ENCODE peak calls at places on chromosomes 6 and 20, in seven cellular contexts. One of them, this sample, is unnamed.
A peak's percentile ranks its signal among the peaks of the same experiment; 100 is the strongest.

GRCh38 chr6:94501546-94501945 is 1075.8 kb upstream of the MANEA start:
- DNase-seq in non-pigmented ciliary epithelial cell: peak; percentile 50
- DNase-seq in hepatocyte: peak; percentile 47
- DNase-seq in endodermal cell: no peak
- DNase-seq in thoracic aorta: no peak
- DNase-seq in fibroblast of mammary gland: no peak
- DNase-seq in ACHN: no peak
- DNase-seq in this sample: peak; percentile 41

GRCh38 chr20:43658068-43658722 is 8.7 kb upstream of the MYBL2 start:
- DNase-seq in ACHN: peak; percentile 54
- DNase-seq in hepatocyte: peak; percentile 56
- DNase-seq in endodermal cell: peak; percentile 64
- DNase-seq in thoracic aorta: no peak
- DNase-seq in non-pigmented ciliary epithelial cell: no peak
- DNase-seq in fibroblast of mammary gland: peak; percentile 24
- DNase-seq in this sample: no peak

GRCh38 chr6:111604259-111605099 is 1.2 kb downstream of the TRAF3IP2 start:
- DNase-seq in fibroblast of mammary gland: peak; percentile 96
- DNase-seq in thoracic aorta: peak; percentile 51
- DNase-seq in hepatocyte: peak; percentile 51
- DNase-seq in endodermal cell: peak; percentile 69
- DNase-seq in non-pigmented ciliary epithelial cell: no peak
- DNase-seq in ACHN: peak; percentile 36
- DNase-seq in this sample: peak; percentile 89

GRCh38 chr6:135535989-135536414 is 38.5 kb upstream of the AHI1 start:
- DNase-seq in ACHN: peak; percentile 60
- DNase-seq in thoracic aorta: no peak
- DNase-seq in non-pigmented ciliary epithelial cell: peak; percentile 74
- DNase-seq in endodermal cell: peak; percentile 55
- DNase-seq in hepatocyte: peak; percentile 65
- DNase-seq in fibroblast of mammary gland: peak; percentile 94
- DNase-seq in this sample: peak; percentile 88

GRCh38 chr6:149897855-149898744 is at the start of gene RAET1E:
- DNase-seq in endodermal cell: peak; percentile 42
- DNase-seq in thoracic aorta: no peak
- DNase-seq in ACHN: no peak
- DNase-seq in hepatocyte: no peak
- DNase-seq in non-pigmented ciliary epithelial cell: no peak
- DNase-seq in fibroblast of mammary gland: no peak
- DNase-seq in this sample: no peak

GRCh38 chr6:112181130-112181529 is 73.2 kb downstream of the LAMA4 start:
- DNase-seq in non-pigmented ciliary epithelial cell: no peak
- DNase-seq in thoracic aorta: no peak
- DNase-seq in endodermal cell: no peak
- DNase-seq in fibroblast of mammary gland: no peak
- DNase-seq in ACHN: no peak
- DNase-seq in hepatocyte: no peak
- DNase-seq in this sample: no peak

GRCh38 chr6:36621371-36621855 is 27.3 kb downstream of the SRSF3 start:
- DNase-seq in endodermal cell: no peak
- DNase-seq in ACHN: no peak
- DNase-seq in hepatocyte: no peak
- DNase-seq in fibroblast of mammary gland: no peak
- DNase-seq in non-pigmented ciliary epithelial cell: no peak
- DNase-seq in thoracic aorta: no peak
- DNase-seq in this sample: no peak

GRCh38 chr6:13352165-13352564 is 23.8 kb upstream of the TBC1D7 start:
- DNase-seq in ACHN: no peak
- DNase-seq in non-pigmented ciliary epithelial cell: no peak
- DNase-seq in thoracic aorta: no peak
- DNase-seq in fibroblast of mammary gland: no peak
- DNase-seq in hepatocyte: no peak
- DNase-seq in endodermal cell: no peak
- DNase-seq in this sample: no peak

GRCh38 chr6:12886961-12887775 is 170.6 kb downstream of the PHACTR1 start:
- DNase-seq in fibroblast of mammary gland: peak; percentile 17
- DNase-seq in ACHN: peak; percentile 5
- DNase-seq in thoracic aorta: no peak
- DNase-seq in non-pigmented ciliary epithelial cell: no peak
- DNase-seq in hepatocyte: peak; percentile 13
- DNase-seq in endodermal cell: peak; percentile 62
- DNase-seq in this sample: no peak

GRCh38 chr6:5866547-5867051 is 140.1 kb downstream of the NRN1 start:
- DNase-seq in fibroblast of mammary gland: peak; percentile 76
- DNase-seq in endodermal cell: no peak
- DNase-seq in hepatocyte: peak; percentile 37
- DNase-seq in ACHN: peak; percentile 28
- DNase-seq in non-pigmented ciliary epithelial cell: peak; percentile 14
- DNase-seq in thoracic aorta: no peak
- DNase-seq in this sample: peak; percentile 10

GRCh38 chr6:28633445-28634215 is 107.9 kb downstream of the GPX5 start:
- DNase-seq in endodermal cell: peak; percentile 61
- DNase-seq in thoracic aorta: no peak
- DNase-seq in non-pigmented ciliary epithelial cell: no peak
- DNase-seq in ACHN: no peak
- DNase-seq in hepatocyte: no peak
- DNase-seq in fibroblast of mammary gland: no peak
- DNase-seq in this sample: no peak

GRCh38 chr6:86536121-86536520 is 401.2 kb upstream of the HTR1E start:
- DNase-seq in thoracic aorta: no peak
- DNase-seq in ACHN: no peak
- DNase-seq in endodermal cell: no peak
- DNase-seq in non-pigmented ciliary epithelial cell: no peak
- DNase-seq in hepatocyte: no peak
- DNase-seq in fibroblast of mammary gland: no peak
- DNase-seq in this sample: no peak

GRCh38 chr6:162907876-162908481 is 180.2 kb downstream of the PACRG start:
- DNase-seq in ACHN: peak; percentile 39
- DNase-seq in hepatocyte: no peak
- DNase-seq in fibroblast of mammary gland: peak; percentile 71
- DNase-seq in endodermal cell: no peak
- DNase-seq in non-pigmented ciliary epithelial cell: peak; percentile 38
- DNase-seq in thoracic aorta: no peak
- DNase-seq in this sample: peak; percentile 63

GRCh38 chr20:19903168-19903676 is 113.9 kb upstream of the NAA20 start:
- DNase-seq in endodermal cell: no peak
- DNase-seq in fibroblast of mammary gland: peak; percentile 19
- DNase-seq in thoracic aorta: no peak
- DNase-seq in non-pigmented ciliary epithelial cell: no peak
- DNase-seq in hepatocyte: peak; percentile 49
- DNase-seq in ACHN: no peak
- DNase-seq in this sample: peak; percentile 91

GRCh38 chr20:15077733-15078132 is 740.3 kb upstream of the FLRT3 start:
- DNase-seq in fibroblast of mammary gland: no peak
- DNase-seq in hepatocyte: no peak
- DNase-seq in non-pigmented ciliary epithelial cell: no peak
- DNase-seq in ACHN: no peak
- DNase-seq in endodermal cell: peak; percentile 49
- DNase-seq in thoracic aorta: no peak
- DNase-seq in this sample: no peak

GRCh38 chr6:20688710-20689500 is 154.6 kb downstream of the CDKAL1 start:
- DNase-seq in endodermal cell: peak; percentile 48
- DNase-seq in thoracic aorta: no peak
- DNase-seq in ACHN: peak; percentile 39
- DNase-seq in hepatocyte: no peak
- DNase-seq in fibroblast of mammary gland: peak; percentile 74
- DNase-seq in non-pigmented ciliary epithelial cell: no peak
- DNase-seq in this sample: peak; percentile 66

GRCh38 chr6:149273318-149273717 is 44.2 kb upstream of the TAB2 start:
- DNase-seq in ACHN: no peak
- DNase-seq in endodermal cell: no peak
- DNase-seq in thoracic aorta: no peak
- DNase-seq in fibroblast of mammary gland: no peak
- DNase-seq in hepatocyte: no peak
- DNase-seq in non-pigmented ciliary epithelial cell: no peak
- DNase-seq in this sample: no peak

GRCh38 chr6:80132942-80133517 is 26.6 kb downstream of the BCKDHB start:
- DNase-seq in hepatocyte: peak; percentile 81
- DNase-seq in endodermal cell: peak; percentile 74
- DNase-seq in fibroblast of mammary gland: peak; percentile 73
- DNase-seq in ACHN: peak; percentile 69
- DNase-seq in thoracic aorta: peak; percentile 21
- DNase-seq in non-pigmented ciliary epithelial cell: no peak
- DNase-seq in this sample: peak; percentile 70

GRCh38 chr6:148175511-148176188 is 167.0 kb upstream of the SASH1 start:
- DNase-seq in thoracic aorta: no peak
- DNase-seq in hepatocyte: no peak
- DNase-seq in ACHN: no peak
- DNase-seq in fibroblast of mammary gland: peak; percentile 38
- DNase-seq in non-pigmented ciliary epithelial cell: no peak
- DNase-seq in endodermal cell: no peak
- DNase-seq in this sample: peak; percentile 14

GRCh38 chr6:150723857-150724256 is 124.2 kb downstream of the PLEKHG1 start:
- DNase-seq in endodermal cell: no peak
- DNase-seq in thoracic aorta: no peak
- DNase-seq in ACHN: no peak
- DNase-seq in fibroblast of mammary gland: no peak
- DNase-seq in non-pigmented ciliary epithelial cell: no peak
- DNase-seq in hepatocyte: no peak
- DNase-seq in this sample: no peak

GRCh38 chr20:25224941-25225340 is 22.9 kb upstream of the PYGB start:
- DNase-seq in non-pigmented ciliary epithelial cell: no peak
- DNase-seq in endodermal cell: peak; percentile 26
- DNase-seq in thoracic aorta: no peak
- DNase-seq in fibroblast of mammary gland: no peak
- DNase-seq in hepatocyte: no peak
- DNase-seq in ACHN: no peak
- DNase-seq in this sample: no peak

GRCh38 chr6:119116712-119117281 is 38.3 kb upstream of the FAM184A start:
- DNase-seq in hepatocyte: no peak
- DNase-seq in non-pigmented ciliary epithelial cell: no peak
- DNase-seq in fibroblast of mammary gland: no peak
- DNase-seq in thoracic aorta: no peak
- DNase-seq in ACHN: no peak
- DNase-seq in endodermal cell: peak; percentile 69
- DNase-seq in this sample: no peak

GRCh38 chr6:159067334-159067733 is 22.5 kb upstream of the TAGAP start:
- DNase-seq in endodermal cell: peak; percentile 16
- DNase-seq in fibroblast of mammary gland: peak; percentile 17
- DNase-seq in hepatocyte: no peak
- DNase-seq in non-pigmented ciliary epithelial cell: no peak
- DNase-seq in thoracic aorta: no peak
- DNase-seq in ACHN: no peak
- DNase-seq in this sample: no peak

GRCh38 chr20:57170343-57170742 is 96.1 kb downstream of the BMP7 start:
- DNase-seq in thoracic aorta: no peak
- DNase-seq in non-pigmented ciliary epithelial cell: no peak
- DNase-seq in fibroblast of mammary gland: no peak
- DNase-seq in ACHN: no peak
- DNase-seq in endodermal cell: no peak
- DNase-seq in hepatocyte: no peak
- DNase-seq in this sample: no peak

GRCh38 chr6:138972226-138972665 is 15.8 kb downstream of the REPS1 start:
- DNase-seq in non-pigmented ciliary epithelial cell: no peak
- DNase-seq in fibroblast of mammary gland: peak; percentile 69
- DNase-seq in endodermal cell: no peak
- DNase-seq in thoracic aorta: no peak
- DNase-seq in hepatocyte: no peak
- DNase-seq in ACHN: no peak
- DNase-seq in this sample: peak; percentile 59

GRCh38 chr6:151452750-151453427 is 963 bp upstream of the RMND1 start:
- DNase-seq in fibroblast of mammary gland: peak; percentile 33
- DNase-seq in non-pigmented ciliary epithelial cell: no peak
- DNase-seq in ACHN: no peak
- DNase-seq in hepatocyte: peak; percentile 24
- DNase-seq in endodermal cell: no peak
- DNase-seq in thoracic aorta: no peak
- DNase-seq in this sample: peak; percentile 46

GRCh38 chr6:110581682-110582081 is 105.3 kb upstream of the SLC22A16 start:
- DNase-seq in non-pigmented ciliary epithelial cell: no peak
- DNase-seq in fibroblast of mammary gland: peak; percentile 20
- DNase-seq in thoracic aorta: no peak
- DNase-seq in endodermal cell: no peak
- DNase-seq in hepatocyte: no peak
- DNase-seq in ACHN: no peak
- DNase-seq in this sample: no peak

GRCh38 chr6:147209762-147210449 is 5.7 kb downstream of the STXBP5 start:
- DNase-seq in endodermal cell: no peak
- DNase-seq in non-pigmented ciliary epithelial cell: no peak
- DNase-seq in fibroblast of mammary gland: no peak
- DNase-seq in thoracic aorta: no peak
- DNase-seq in ACHN: no peak
- DNase-seq in hepatocyte: no peak
- DNase-seq in this sample: no peak

GRCh38 chr6:87702589-87702945 is 534 bp upstream of the AKIRIN2 start:
- DNase-seq in thoracic aorta: no peak
- DNase-seq in non-pigmented ciliary epithelial cell: no peak
- DNase-seq in hepatocyte: peak; percentile 40
- DNase-seq in endodermal cell: no peak
- DNase-seq in fibroblast of mammary gland: peak; percentile 77
- DNase-seq in ACHN: peak; percentile 60
- DNase-seq in this sample: peak; percentile 83

GRCh38 chr20:50366270-50367103 is 143.7 kb upstream of the PTPN1 start:
- DNase-seq in non-pigmented ciliary epithelial cell: no peak
- DNase-seq in thoracic aorta: no peak
- DNase-seq in hepatocyte: peak; percentile 92
- DNase-seq in fibroblast of mammary gland: peak; percentile 70
- DNase-seq in ACHN: no peak
- DNase-seq in endodermal cell: no peak
- DNase-seq in this sample: peak; percentile 96